ENCODE peak calls at places on chromosomes 12 and 14, in six cellular contexts. J, T, H, I, E and Y are unnamed samples.

GRCh38 chr14:76262591-76262990 is 110.9 kb downstream of the GPATCH2L start:
- DNase-seq in H (no peak), I (no peak), E (no peak), T (no peak), J (no peak), Y (no peak)

GRCh38 chr12:108729612-108730336 is 1.5 kb downstream of the CORO1C start:
- DNase-seq in J (peak), I (peak), T (no peak), H (no peak), E (peak), Y (no peak)

GRCh38 chr14:51067306-51067705 is 27.6 kb downstream of the TRIM9 start:
- DNase-seq in I (no peak), H (no peak), J (no peak), T (no peak), E (no peak), Y (no peak)

GRCh38 chr14:58100735-58101368 is 51.2 kb downstream of the ARMH4 start:
- DNase-seq in I (peak), E (peak), T (no peak), J (no peak), H (no peak), Y (no peak)

GRCh38 chr12:76777765-76778216 is 13.9 kb downstream of the ZDHHC17 start:
- DNase-seq in H (no peak), E (no peak), J (no peak), I (no peak), T (no peak), Y (no peak)

GRCh38 chr14:104187931-104188726 is 49.7 kb downstream of the KIF26A start:
- DNase-seq in I (no peak), H (no peak), E (no peak), T (no peak), J (no peak), Y (no peak)

GRCh38 chr12:96907681-96908163 is 665 bp downstream of the NEDD1 start:
- DNase-seq in H (no peak), T (peak), J (peak), I (peak), E (peak), Y (no peak)

GRCh38 chr12:93442411-93443340 is 929 bp upstream of the UBE2N start:
- DNase-seq in I (no peak), J (no peak), T (no peak), E (no peak), H (no peak), Y (no peak)

GRCh38 chr12:23028158-23028802 is 403.3 kb downstream of the ETNK1 start:
- DNase-seq in I (no peak), T (no peak), H (no peak), J (no peak), E (no peak), Y (no peak)

GRCh38 chr14:21220874-21221477 is 48.3 kb downstream of the HNRNPC start:
- DNase-seq in J (no peak), E (no peak), H (no peak), T (no peak), I (no peak), Y (no peak)

GRCh38 chr12:115185529-115185928 is 501.6 kb upstream of the TBX3 start:
- DNase-seq in T (no peak), J (no peak), E (peak), I (peak), H (no peak), Y (no peak)

GRCh38 chr12:88083634-88084033 is 54.4 kb upstream of the C12orf50 start:
- DNase-seq in H (no peak), E (no peak), I (no peak), T (no peak), J (no peak), Y (no peak)

GRCh38 chr12:43058616-43059015 is 469.1 kb upstream of the PRICKLE1 start:
- DNase-seq in J (no peak), E (no peak), H (no peak), I (no peak), T (no peak), Y (no peak)

GRCh38 chr14:35406811-35407630 is 2.5 kb upstream of the NFKBIA start:
- DNase-seq in T (no peak), J (peak), H (no peak), E (peak), I (no peak), Y (no peak)

GRCh38 chr12:5520831-5521230 is 88.9 kb downstream of the NTF3 start:
- DNase-seq in E (no peak), T (no peak), J (no peak), H (no peak), I (no peak), Y (no peak)

GRCh38 chr12:108728820-108729611 is 2.3 kb downstream of the CORO1C start:
- DNase-seq in H (no peak), E (peak), T (no peak), J (no peak), I (peak), Y (no peak)

GRCh38 chr12:50302686-50303085 is 19.4 kb upstream of the LIMA1 start:
- DNase-seq in E (peak), I (peak), H (no peak), T (no peak), J (no peak), Y (no peak)

GRCh38 chr12:76562158-76562557 is 2.6 kb upstream of the OSBPL8 start:
- DNase-seq in T (no peak), I (no peak), E (no peak), J (no peak), H (no peak), Y (no peak)